ENCODE peak calls at places on chromosomes 7 and 10, in six cellular contexts. M is dorsolateral prefrontal cortex; N is SW 1271; B is HTR-8/SVneo; E is CD4-positive, alpha-beta memory T cell; Q is Panc1. J is an unnamed sample.

GRCh38 chr7:155000795-155001194 is 2.1 kb downstream of the PAXIP1 start:
- DNase-seq in B (no peak), N (no peak), M (no peak), E (no peak), Q (no peak), J (no peak)

GRCh38 chr10:116521424-116522305 is 24.1 kb upstream of the PNLIP start:
- DNase-seq in N (peak; percentile 21), Q (peak; percentile 7), E (no peak), M (no peak), B (peak; percentile 7), J (peak; percentile 62)

GRCh38 chr10:133396035-133396624 is 2.2 kb downstream of the MTG1 start:
- DNase-seq in B (no peak), N (no peak), M (no peak), Q (no peak), E (no peak), J (no peak)

GRCh38 chr7:106421181-106421762 is 136.5 kb upstream of the NAMPT start:
- DNase-seq in B (peak; percentile 15), M (no peak), Q (no peak), N (no peak), E (no peak), J (no peak)

GRCh38 chr10:71472466-71472865 is 75.7 kb downstream of the CDH23 start:
- DNase-seq in M (no peak), B (no peak), Q (no peak), E (no peak), N (no peak), J (no peak)

GRCh38 chr10:61961278-61961677 is 59.8 kb downstream of the ARID5B start:
- DNase-seq in B (no peak), N (no peak), Q (no peak), E (peak; percentile 54), M (no peak), J (no peak)

GRCh38 chr7:151859111-151859947 is 17.6 kb downstream of the PRKAG2 start:
- DNase-seq in Q (no peak), M (no peak), E (no peak), N (no peak), B (no peak), J (no peak)

GRCh38 chr7:76262683-76263402 is 39.6 kb upstream of the HSPB1 start:
- DNase-seq in N (peak; percentile 67), E (no peak), B (peak; percentile 56), Q (peak; percentile 52), M (no peak), J (peak; percentile 69)

GRCh38 chr7:90824386-90825307 is 228.5 kb downstream of the CDK14 start:
- DNase-seq in B (peak; percentile 14), N (no peak), M (no peak), Q (no peak), E (no peak), J (no peak)

GRCh38 chr10:110507303-110507702 is 9.6 kb downstream of the DUSP5 start:
- DNase-seq in M (no peak), N (no peak), B (no peak), E (no peak), Q (no peak), J (no peak)

GRCh38 chr7:29190349-29191045 is 4.1 kb upstream of the CHN2 start:
- DNase-seq in E (no peak), M (no peak), Q (no peak), N (no peak), B (no peak), J (no peak)

GRCh38 chr7:40604601-40605438 is 470.0 kb downstream of the SUGCT start:
- DNase-seq in N (no peak), M (no peak), E (no peak), B (peak; percentile 65), Q (peak; percentile 12), J (peak; percentile 10)

GRCh38 chr10:97640868-97641811 is 669 bp downstream of the PI4K2A start:
- DNase-seq in B (no peak), N (no peak), E (peak; percentile 23), Q (no peak), M (no peak), J (no peak)

GRCh38 chr10:84310470-84310869 is 17.9 kb upstream of the CCSER2 start:
- DNase-seq in B (no peak), N (no peak), E (no peak), M (no peak), Q (no peak), J (no peak)

GRCh38 chr7:107080533-107080932 is 36.0 kb downstream of the PRKAR2B start:
- DNase-seq in N (no peak), B (no peak), M (no peak), Q (no peak), E (no peak), J (no peak)

GRCh38 chr10:131979336-131979735 is 2.4 kb downstream of the BNIP3 start:
- DNase-seq in M (no peak), B (no peak), E (no peak), Q (no peak), N (no peak), J (no peak)

GRCh38 chr7:30705008-30705407 is 22.8 kb upstream of the CRHR2 start:
- DNase-seq in Q (no peak), E (no peak), B (no peak), M (no peak), N (no peak), J (no peak)

GRCh38 chr7:92135100-92135429 is 788 bp upstream of the CYP51A1 start:
- DNase-seq in B (no peak), N (peak; percentile 44), Q (peak; percentile 27), E (no peak), M (no peak), J (no peak)

GRCh38 chr7:109549461-109549860 is 979.8 kb downstream of the DNAJB9 start:
- DNase-seq in E (no peak), B (no peak), N (no peak), Q (no peak), M (no peak), J (no peak)

GRCh38 chr7:108452707-108453106 is 3.5 kb downstream of the NRCAM start:
- DNase-seq in M (no peak), E (no peak), B (no peak), Q (peak; percentile 17), N (peak; percentile 49), J (peak; percentile 21)

GRCh38 chr7:99196536-99197288 is 11.2 kb downstream of the KPNA7 start:
- DNase-seq in M (no peak), N (no peak), E (no peak), Q (no peak), B (no peak), J (no peak)

GRCh38 chr10:66837990-66838389 is 87.8 kb upstream of the LRRTM3 start:
- DNase-seq in B (peak; percentile 48), Q (no peak), M (no peak), N (no peak), E (no peak), J (no peak)

GRCh38 chr7:6637544-6638229 is 569 bp downstream of the ZNF316 start:
- DNase-seq in M (no peak), E (peak; percentile 53), N (peak; percentile 58), B (peak; percentile 88), Q (no peak), J (no peak)

GRCh38 chr7:151581741-151582140 is 62.0 kb upstream of the RHEB start:
- DNase-seq in E (no peak), Q (no peak), B (no peak), M (no peak), N (no peak), J (no peak)

GRCh38 chr10:127254276-127254675 is 57.9 kb upstream of the INSYN2A start:
- DNase-seq in B (no peak), N (no peak), E (peak; percentile 6), M (no peak), Q (no peak), J (no peak)

GRCh38 chr10:127322286-127322685 is 125.9 kb upstream of the INSYN2A start:
- DNase-seq in E (no peak), M (no peak), Q (no peak), B (no peak), N (no peak), J (no peak)

GRCh38 chr10:133438711-133439273 is 14.4 kb upstream of the SPRN start:
- DNase-seq in N (no peak), E (peak; percentile 42), M (no peak), B (peak; percentile 13), Q (peak; percentile 30), J (peak; percentile 0)

GRCh38 chr7:44882899-44883298 is 2.4 kb downstream of the PURB start:
- DNase-seq in M (no peak), Q (no peak), N (no peak), B (no peak), E (no peak), J (no peak)

GRCh38 chr10:78749200-78749599 is 319.6 kb upstream of the ZMIZ1 start:
- DNase-seq in B (no peak), E (no peak), M (no peak), N (no peak), Q (no peak), J (no peak)

GRCh38 chr7:135923700-135924261 is 53.4 kb downstream of the MTPN start:
- DNase-seq in E (no peak), Q (peak; percentile 85), M (no peak), B (peak; percentile 63), N (peak; percentile 92), J (peak; percentile 81)

GRCh38 chr10:124999433-125000365 is 57.8 kb downstream of the ZRANB1 start:
- DNase-seq in N (no peak), M (no peak), Q (no peak), B (no peak), E (no peak), J (no peak)

GRCh38 chr7:28002638-28003037 is 178.0 kb downstream of the JAZF1 start:
- DNase-seq in N (no peak), M (no peak), E (no peak), Q (no peak), B (no peak), J (no peak)

GRCh38 chr10:31977440-31978157 is 49.0 kb upstream of the ARHGAP12 start:
- DNase-seq in M (no peak), Q (no peak), E (peak; percentile 34), N (no peak), B (no peak), J (no peak)

GRCh38 chr10:128774979-128775378 is 648.8 kb upstream of the MKI67 start:
- DNase-seq in Q (no peak), N (no peak), B (no peak), E (no peak), M (no peak), J (no peak)